ENCODE peak calls at places on chromosomes 1 and 21, in five cellular contexts. A is neural crest cell; U is CD4-positive, CD25-positive, alpha-beta regulatory T cell; K is NCI-H1092; N is T-helper 1 cell. H is an unnamed sample.
A peak's percentile ranks its signal among the peaks of the same experiment; 100 is the strongest.

GRCh38 chr1:79043506-79043905 is 37.0 kb upstream of the ADGRL4 start:
- DNase-seq in A (no peak), N (no peak), U (no peak), K (no peak), H (no peak)

GRCh38 chr1:84379128-84379527 is 19.2 kb upstream of the DNASE2B start:
- DNase-seq in A (no peak), K (no peak), U (no peak), N (no peak), H (no peak)

GRCh38 chr1:169676001-169676400 is 35.4 kb downstream of the SELL start:
- DNase-seq in K (no peak), A (no peak), N (no peak), U (no peak), H (no peak)

GRCh38 chr1:55974714-55975441 is 604.5 kb downstream of the PLPP3 start:
- DNase-seq in U (no peak), K (no peak), A (no peak), N (no peak), H (no peak)

GRCh38 chr1:108316545-108316944 is 72.7 kb upstream of the NBPF4 start:
- DNase-seq in N (no peak), K (no peak), U (no peak), A (no peak), H (no peak)

GRCh38 chr1:6347641-6348487 is 45.7 kb downstream of the ACOT7 start:
- DNase-seq in A (peak; percentile 42), K (no peak), N (peak; percentile 57), U (peak; percentile 47), H (no peak)

GRCh38 chr1:111503585-111504060 is at the start of the genes ADORA3 and TMIGD3:
- DNase-seq in K (no peak), N (no peak), A (no peak), U (no peak), H (no peak)

GRCh38 chr1:110673805-110674336 is 869 bp downstream of the KCNA3 start:
- DNase-seq in U (peak; percentile 1), A (no peak), N (peak; percentile 23), K (no peak), H (no peak)

GRCh38 chr1:58769809-58770345 is 14.0 kb downstream of the JUN start:
- DNase-seq in K (no peak), A (no peak), U (no peak), N (no peak), H (no peak)

GRCh38 chr1:108107658-108108057 is 92.5 kb downstream of the SLC25A24 start:
- DNase-seq in K (no peak), U (no peak), A (no peak), N (no peak), H (no peak)

GRCh38 chr1:61056674-61057439 is 25.5 kb upstream of the NFIA start:
- DNase-seq in N (no peak), K (peak; percentile 27), A (no peak), U (no peak), H (no peak)

GRCh38 chr1:18009729-18010075 is 97.9 kb upstream of the IGSF21 start:
- DNase-seq in K (no peak), N (no peak), A (no peak), U (no peak), H (no peak)

GRCh38 chr1:7549277-7549676 is 221.8 kb upstream of the VAMP3 start:
- DNase-seq in A (no peak), U (no peak), K (no peak), N (no peak), H (peak; percentile 79)

GRCh38 chr1:147272042-147272441 is 29.6 kb downstream of the CHD1L start:
- DNase-seq in A (no peak), U (no peak), K (no peak), N (no peak), H (no peak)

GRCh38 chr1:203346755-203347102 is 4.2 kb downstream of the FMOD start:
- DNase-seq in K (no peak), A (no peak), N (no peak), U (no peak), H (no peak)

GRCh38 chr1:202143011-202143767 is 1.3 kb downstream of the ARL8A start:
- DNase-seq in N (no peak), K (no peak), U (no peak), A (no peak), H (no peak)

GRCh38 chr1:91744973-91745648 is 140.8 kb downstream of the TGFBR3 start:
- DNase-seq in U (no peak), N (no peak), A (no peak), K (no peak), H (no peak)

GRCh38 chr1:218330043-218330623 is 15.0 kb upstream of the TGFB2 start:
- DNase-seq in U (no peak), K (peak; percentile 19), A (no peak), N (no peak), H (no peak)

GRCh38 chr1:185159966-185160365 is 3.0 kb downstream of the SWT1 start:
- DNase-seq in N (no peak), U (no peak), A (no peak), K (no peak), H (no peak)

GRCh38 chr1:153538315-153538821 is 2.4 kb downstream of the S100A5 start:
- DNase-seq in K (no peak), U (no peak), N (no peak), A (no peak), H (no peak)

GRCh38 chr1:116733466-116734108 is 20.6 kb upstream of the CD2 start:
- DNase-seq in K (no peak), A (no peak), N (no peak), U (no peak), H (no peak)

GRCh38 chr1:39657402-39657801 is 14.5 kb downstream of the NT5C1A start:
- DNase-seq in U (no peak), K (no peak), A (no peak), N (no peak), H (no peak)

GRCh38 chr1:30054126-30054525 is 669.3 kb downstream of the MATN1 start:
- DNase-seq in A (no peak), N (no peak), U (no peak), K (no peak), H (no peak)

GRCh38 chr1:55245781-55246180 is 30.6 kb upstream of the USP24 start:
- DNase-seq in N (no peak), U (no peak), K (no peak), A (no peak), H (no peak)

GRCh38 chr1:181479137-181479745 is 4.1 kb upstream of the CACNA1E start:
- DNase-seq in A (peak; percentile 23), U (no peak), N (no peak), K (peak; percentile 62), H (peak; percentile 8)

GRCh38 chr1:78834201-78834741 is 172.3 kb downstream of the ADGRL4 start:
- DNase-seq in U (no peak), N (no peak), K (no peak), A (no peak), H (no peak)

GRCh38 chr1:205440476-205441317 is 15.1 kb downstream of the BLACAT1 start:
- DNase-seq in K (no peak), A (no peak), U (peak; percentile 41), N (peak; percentile 50), H (peak; percentile 20)

GRCh38 chr1:235898126-235898525 is 31.4 kb upstream of the LYST start:
- DNase-seq in K (no peak), N (no peak), A (no peak), U (no peak), H (no peak)

GRCh38 chr21:32772281-32773047 is 909 bp upstream of the PAXBP1 start:
- DNase-seq in U (peak; percentile 21), A (no peak), N (peak; percentile 29), K (no peak), H (no peak)

GRCh38 chr21:36504067-36505058 is 24.4 kb upstream of the CLDN14 start:
- DNase-seq in K (peak; percentile 34), N (no peak), U (peak; percentile 23), A (peak; percentile 53), H (no peak)

GRCh38 chr21:33881689-33882440 is 33.7 kb downstream of the ATP5PO start:
- DNase-seq in N (no peak), U (no peak), A (no peak), K (no peak), H (no peak)

GRCh38 chr1:156291226-156292061 is 4.0 kb downstream of the GLMP start:
- DNase-seq in A (peak; percentile 76), U (no peak), N (no peak), K (no peak), H (no peak)

GRCh38 chr1:12424150-12424549 is 193.9 kb downstream of the DHRS3 start:
- DNase-seq in A (no peak), K (no peak), U (no peak), N (no peak), H (no peak)

GRCh38 chr1:9984253-9984652 is 12.8 kb upstream of the RBP7 start:
- DNase-seq in U (no peak), A (no peak), N (no peak), K (no peak), H (no peak)

GRCh38 chr1:82013702-82014101 is 213.0 kb downstream of the ADGRL2 start:
- DNase-seq in K (no peak), U (no peak), N (no peak), A (no peak), H (no peak)

GRCh38 chr1:44693159-44693558 is 18.6 kb downstream of the ARMH1 start:
- DNase-seq in K (no peak), U (no peak), A (no peak), N (no peak), H (no peak)

H was measured in SK-N-MC.